ENCODE peak calls at places on chromosomes 5 and 9, in four cellular contexts. U is mesothelial cell of epicardium, M is spleen, G is lower lobe of right lung. W is an unnamed sample.

GRCh38 chr9:108550111-108550510 is 305.7 kb downstream of the ACTL7B start:
- DNase-seq in M (no peak), G (no peak), U (no peak), W (no peak)

GRCh38 chr5:137344723-137345322 is 154.3 kb downstream of the SPOCK1 start:
- DNase-seq in G (no peak), U (no peak), M (no peak), W (no peak)

GRCh38 chr9:113734826-113735225 is 141.3 kb upstream of the ZNF618 start:
- DNase-seq in G (no peak), M (no peak), U (no peak), W (no peak)

GRCh38 chr5:56358703-56359428 is 125.7 kb upstream of the ANKRD55 start:
- DNase-seq in G (no peak), U (no peak), M (no peak), W (no peak)

GRCh38 chr9:20028849-20029231 is 240.0 kb upstream of the SLC24A2 start:
- DNase-seq in G (no peak), U (no peak), M (no peak), W (no peak)

GRCh38 chr5:1028481-1029269 is 20.1 kb downstream of the NKD2 start:
- DNase-seq in G (peak), U (no peak), M (no peak), W (no peak)

GRCh38 chr5:81749562-81750307 is 1.2 kb downstream of the SSBP2 start:
- DNase-seq in U (peak), M (peak), G (peak), W (peak)

GRCh38 chr5:38167562-38167996 is 90.8 kb upstream of the EGFLAM start:
- DNase-seq in G (no peak), U (no peak), M (no peak), W (no peak)

GRCh38 chr5:181204561-181205401 is at the start of gene TRIM7:
- DNase-seq in M (peak), U (no peak), G (peak), W (peak)

GRCh38 chr5:131068893-131069643 is 96.0 kb downstream of the HINT1 start:
- DNase-seq in G (no peak), M (peak), U (no peak), W (no peak)

GRCh38 chr5:158265931-158266710 is 407.2 kb upstream of the CLINT1 start:
- DNase-seq in G (no peak), U (no peak), M (no peak), W (no peak)

GRCh38 chr5:139982975-139983240 is 60.2 kb downstream of the NRG2 start:
- DNase-seq in U (no peak), M (no peak), G (no peak), W (no peak)

DNA sequence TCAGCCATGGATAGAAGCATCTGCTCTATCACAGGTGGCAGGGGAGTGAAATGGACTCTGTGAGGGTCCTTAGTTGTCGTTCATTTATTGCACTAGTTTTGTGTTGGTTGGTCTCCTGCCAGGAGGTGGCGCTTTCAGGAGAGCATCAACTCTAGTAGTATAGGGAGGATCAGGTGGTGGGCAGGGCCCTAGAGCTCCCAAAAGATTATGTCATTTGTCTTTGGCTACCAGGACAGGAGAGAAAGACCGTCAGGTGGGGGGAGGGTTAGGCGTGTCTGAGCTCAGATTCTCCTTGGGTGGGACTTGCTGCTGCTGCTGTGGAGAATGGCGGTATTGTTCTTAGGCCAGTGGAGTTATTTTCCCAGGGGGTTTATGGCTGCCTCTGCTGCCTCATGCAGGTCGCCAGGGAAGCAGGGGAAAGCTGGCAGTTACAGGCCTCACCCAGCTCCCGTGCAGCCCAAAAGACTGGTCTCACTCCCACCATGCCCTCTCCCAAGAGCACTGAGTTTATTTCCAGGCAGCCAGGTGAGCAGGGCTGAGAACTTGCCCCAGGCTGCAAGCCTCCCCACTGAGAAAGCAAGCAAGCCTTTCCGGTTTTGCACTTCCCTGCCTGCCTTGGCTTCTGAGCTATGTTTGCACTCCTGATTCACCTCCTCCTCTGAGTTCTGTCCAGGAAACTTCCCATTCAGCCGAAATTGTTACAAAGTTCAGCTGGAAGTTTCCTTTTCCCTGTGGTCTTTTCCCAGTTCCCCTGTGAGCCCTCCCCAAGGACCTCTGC is 317.3 kb downstream of the TAF11L14 start:
- DNase-seq in M (no peak), G (no peak), U (no peak), W (no peak)
- TF ChIP-seq CTCF in M (no peak), G (no peak), U (no peak), W (no peak)

GRCh38 chr5:115551415-115551814 is 6.8 kb upstream of the FEM1C start:
- DNase-seq in M (no peak), G (no peak), U (no peak), W (no peak)
- TF ChIP-seq CTCF in M (no peak), G (no peak), U (no peak), W (no peak)

DNA sequence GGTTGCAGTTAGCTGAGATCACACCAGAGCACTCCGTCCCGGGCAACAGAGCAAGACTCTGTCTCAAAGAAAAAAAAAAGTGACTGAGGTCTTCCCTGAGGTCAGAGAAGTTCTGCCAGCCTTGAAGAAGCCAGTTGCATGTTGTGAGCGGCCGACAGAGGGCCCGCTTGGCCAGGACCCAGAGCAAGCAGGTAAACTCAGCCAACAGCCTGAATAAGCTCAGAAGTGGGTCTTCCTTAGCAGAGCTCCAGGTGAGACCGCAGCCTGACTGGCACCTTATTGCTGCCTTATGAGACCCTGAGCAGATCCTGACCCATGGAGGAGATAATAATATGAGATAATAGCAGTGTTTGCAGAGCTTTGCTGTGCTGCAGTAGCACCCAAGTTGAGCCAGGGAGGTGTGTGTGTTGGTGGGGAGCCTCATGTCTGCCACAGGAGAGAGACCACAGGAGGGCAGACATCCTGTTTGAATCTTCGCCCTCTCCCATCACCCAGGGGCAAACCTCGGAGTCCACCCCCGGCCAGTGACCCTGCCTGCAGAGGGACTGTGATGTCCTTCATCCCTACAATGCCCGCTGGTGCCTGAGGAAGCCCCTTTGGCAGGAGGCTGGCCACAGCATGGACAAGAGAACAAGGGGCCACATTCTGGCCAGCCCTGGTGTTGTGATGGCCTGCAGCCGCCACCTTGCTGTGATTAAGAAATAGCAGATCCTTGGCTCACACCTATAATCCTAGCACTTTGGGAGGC is 10.8 kb upstream of the BARX1 start:
- DNase-seq in U (peak), G (no peak), M (no peak), W (no peak)
- TF ChIP-seq CTCF in U (no peak), G (no peak), M (no peak), W (no peak)

GRCh38 chr9:76213751-76214150 is 180.5 kb downstream of the RFK start:
- DNase-seq in G (no peak), U (no peak), M (no peak), W (no peak)

GRCh38 chr9:76218868-76219462 is 175.3 kb downstream of the RFK start:
- DNase-seq in M (no peak), U (no peak), G (no peak), W (no peak)

GRCh38 chr9:76218151-76218867 is 175.9 kb downstream of the RFK start:
- DNase-seq in M (no peak), U (no peak), G (no peak), W (no peak)

GRCh38 chr9:76216161-76216649 is 178.0 kb downstream of the RFK start:
- DNase-seq in M (no peak), G (no peak), U (no peak), W (no peak)

DNA sequence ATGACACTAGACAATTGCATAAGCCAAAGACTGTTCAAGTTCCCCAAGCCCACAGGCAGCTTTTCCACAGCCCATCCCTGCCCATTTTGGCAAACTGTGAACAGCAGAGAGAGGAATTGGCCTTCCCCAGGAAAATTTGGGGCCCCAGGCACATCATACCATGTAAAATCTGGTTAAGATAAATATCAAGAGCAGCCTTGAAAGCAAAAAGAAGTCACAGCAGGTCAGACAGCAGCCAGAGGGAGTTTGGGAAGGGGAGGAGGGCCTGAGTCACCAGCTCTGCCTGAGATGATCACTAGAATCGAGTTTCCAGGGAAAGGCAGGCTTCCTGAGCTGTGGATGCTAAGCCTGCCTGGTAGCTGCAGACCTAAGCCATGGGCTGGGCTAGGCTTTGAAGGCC is 179.2 kb downstream of the RFK start:
- DNase-seq in G (no peak), U (no peak), M (no peak), W (no peak)
- TF ChIP-seq CTCF in G (no peak), U (no peak), M (no peak), W (no peak)

DNA sequence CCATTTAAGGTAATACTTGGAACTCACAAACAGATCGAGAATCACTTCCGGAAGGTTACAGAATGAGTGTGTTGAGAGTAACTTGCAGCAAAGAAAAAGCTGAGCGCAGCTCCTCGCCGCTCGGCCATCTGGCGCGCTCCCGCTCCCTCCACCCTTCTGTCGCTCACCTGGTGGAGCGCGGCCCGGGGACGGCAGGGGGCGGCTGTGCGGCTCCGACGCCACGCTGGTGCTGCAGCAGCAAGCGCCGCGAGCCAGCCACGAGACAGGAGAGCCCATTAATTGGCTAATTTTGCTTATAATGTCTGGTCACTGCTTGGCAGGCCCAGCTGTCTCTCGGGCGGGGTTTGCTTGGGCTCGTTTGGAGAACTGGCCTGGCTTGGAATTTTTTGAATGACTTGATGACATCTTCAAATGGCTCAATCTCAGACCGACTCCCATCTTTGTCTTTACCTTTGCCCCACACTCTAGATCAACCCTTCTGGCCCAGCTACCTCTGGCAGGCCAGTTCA is 601.8 kb downstream of the CCDC171 start:
- DNase-seq in M (no peak), G (no peak), U (peak), W (no peak)
- TF ChIP-seq CTCF in M (no peak), G (peak), U (peak), W (no peak)

GRCh38 chr5:178385472-178385853 is 152.9 kb upstream of the PHYKPL start:
- DNase-seq in U (no peak), M (peak), G (peak), W (no peak)

GRCh38 chr5:178383919-178384814 is 151.6 kb upstream of the PHYKPL start:
- DNase-seq in U (peak), G (peak), M (peak), W (no peak)

GRCh38 chr5:178386532-178386931 is 153.9 kb upstream of the PHYKPL start:
- DNase-seq in U (no peak), G (peak), M (peak), W (no peak)

GRCh38 chr5:178383301-178383918 is 150.8 kb upstream of the PHYKPL start:
- DNase-seq in M (peak), G (no peak), U (no peak), W (no peak)

GRCh38 chr5:178384815-178385471 is 152.3 kb upstream of the PHYKPL start:
- DNase-seq in M (peak), G (peak), U (no peak), W (no peak)
- TF ChIP-seq CTCF in M (no peak), G (no peak), U (no peak), W (no peak)

GRCh38 chr5:133779828-133780475 is 167.6 kb upstream of the FSTL4 start:
- DNase-seq in G (no peak), U (no peak), M (no peak), W (no peak)
- TF ChIP-seq CTCF in G (no peak), U (no peak), M (no peak), W (no peak)

DNA sequence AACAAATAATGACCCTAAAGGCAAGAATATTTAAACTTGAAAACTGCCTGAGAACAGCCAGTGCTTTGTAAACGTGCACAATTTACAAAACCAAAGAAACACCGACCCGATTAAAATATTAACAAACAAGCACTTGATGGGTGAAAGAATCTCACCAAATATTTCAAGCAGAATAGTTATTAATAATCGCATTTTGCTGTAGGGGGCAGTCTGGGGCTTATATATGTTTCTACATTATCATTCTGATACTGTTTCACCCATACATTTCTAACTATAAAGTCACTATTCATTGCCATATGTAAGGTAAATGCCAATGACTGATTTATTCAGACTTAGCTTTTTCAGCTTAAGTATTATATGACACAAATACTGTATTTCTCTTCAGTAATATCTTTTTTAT is 37.7 kb downstream of the UBAP2 start:
- DNase-seq in G (no peak), M (no peak), U (no peak), W (no peak)
- TF ChIP-seq CTCF in G (peak), M (peak), U (no peak), W (peak)